ENCODE peak calls at places on chromosome 3, in four cellular contexts. F is 8988T; H is NCI-H345; D is activated CD4-positive, alpha-beta T cell treated with anti-CD3 and anti-CD28 coated beads, Interleukin-2, amount 10 ng/mL, durations not matched to agents 7 days and 5 days. T is an unnamed sample.

GRCh38 chr3:141405025-141405424 is 36.7 kb downstream of the ZBTB38 start:
- DNase-seq in F (no peak), H (no peak), D (no peak), T (no peak)

GRCh38 chr3:48273594-48274211 is 32.8 kb downstream of the ZNF589 start:
- DNase-seq in F (peak), H (peak), D (peak), T (peak)

GRCh38 chr3:7710284-7710683 is 791.3 kb upstream of the LMCD1 start:
- DNase-seq in F (no peak), H (no peak), D (no peak), T (no peak)

GRCh38 chr3:17154221-17154620 is 269.5 kb downstream of the PLCL2 start:
- DNase-seq in F (no peak), H (no peak), D (no peak), T (no peak)

GRCh38 chr3:197846491-197846890 is 55.4 kb downstream of the LRCH3 start:
- DNase-seq in F (no peak), H (no peak), D (no peak), T (no peak)

GRCh38 chr3:45659661-45660566 is 29.3 kb upstream of the SACM1L start:
- DNase-seq in F (peak), H (peak), D (peak), T (no peak)

GRCh38 chr3:114706591-114707224 is 412.9 kb downstream of the TIGIT start:
- DNase-seq in F (no peak), H (no peak), D (no peak), T (no peak)

GRCh38 chr3:12579919-12580318 is 23.0 kb downstream of the MKRN2 start:
- DNase-seq in F (no peak), H (no peak), D (no peak), T (no peak)

GRCh38 chr3:185711255-185711870 is 113.5 kb downstream of the IGF2BP2 start:
- DNase-seq in F (no peak), H (no peak), D (no peak), T (no peak)

GRCh38 chr3:126606021-126606420 is 47.3 kb upstream of the C3orf22 start:
- DNase-seq in F (no peak), H (no peak), D (no peak), T (no peak)

GRCh38 chr3:8606666-8607065 is 37.9 kb downstream of the SSUH2 start:
- DNase-seq in F (no peak), H (no peak), D (no peak), T (no peak)

GRCh38 chr3:176554791-176555330 is 642.4 kb downstream of the TBL1XR1 start:
- DNase-seq in F (no peak), H (peak), D (no peak), T (no peak)

GRCh38 chr3:44914936-44915335 is 40.5 kb downstream of the TGM4 start:
- DNase-seq in F (peak), H (no peak), D (no peak), T (no peak)

GRCh38 chr3:54047568-54047967 is 74.8 kb upstream of the CACNA2D3 start:
- DNase-seq in F (no peak), H (no peak), D (no peak), T (no peak)

GRCh38 chr3:121431717-121432517 is 113.9 kb downstream of the POLQ start:
- DNase-seq in F (no peak), H (peak), D (peak), T (peak)

GRCh38 chr3:45092132-45093031 is 53.8 kb downstream of the CDCP1 start:
- DNase-seq in F (peak), H (no peak), D (no peak), T (no peak)

GRCh38 chr3:64030741-64031140 is 7.4 kb upstream of the PSMD6 start:
- DNase-seq in F (peak), H (peak), D (peak), T (peak)

GRCh38 chr3:44509985-44510360 is 32.5 kb upstream of the ZNF445 start:
- DNase-seq in F (no peak), H (no peak), D (peak), T (peak)

GRCh38 chr3:141644931-141645330 is 93.2 kb upstream of the RNF7 start:
- DNase-seq in F (no peak), H (no peak), D (peak), T (peak)

GRCh38 chr3:4703054-4703480 is 209.9 kb downstream of the ITPR1 start:
- DNase-seq in F (no peak), H (no peak), D (no peak), T (no peak)

GRCh38 chr3:41920406-41920970 is 41.4 kb downstream of the ULK4 start:
- DNase-seq in F (no peak), H (no peak), D (no peak), T (no peak)

GRCh38 chr3:149480326-149481017 is 6.0 kb downstream of the TM4SF4 start:
- DNase-seq in F (peak), H (peak), D (peak), T (peak)

GRCh38 chr3:79651536-79652065 is 116.2 kb downstream of the ROBO1 start:
- DNase-seq in F (no peak), H (peak), D (no peak), T (no peak)

GRCh38 chr3:10263549-10264363 is 15.5 kb downstream of the TATDN2 start:
- DNase-seq in F (peak), H (no peak), D (peak), T (peak)

GRCh38 chr3:161042023-161042501 is 63.1 kb downstream of the B3GALNT1 start:
- DNase-seq in F (no peak), H (no peak), D (no peak), T (no peak)

GRCh38 chr3:197345381-197345780 is 47.0 kb upstream of the DLG1 start:
- DNase-seq in F (no peak), H (no peak), D (no peak), T (no peak)

GRCh38 chr3:162936706-162937105 is 1440.1 kb downstream of the OTOL1 start:
- DNase-seq in F (no peak), H (no peak), D (no peak), T (no peak)

GRCh38 chr3:71172951-71173350 is 410.6 kb downstream of the FOXP1 start:
- DNase-seq in F (no peak), H (no peak), D (no peak), T (no peak)

GRCh38 chr3:56123487-56123886 is 344.8 kb downstream of the ERC2 start:
- DNase-seq in F (no peak), H (no peak), D (no peak), T (no peak)

GRCh38 chr3:56365905-56366640 is 102.2 kb downstream of the ERC2 start:
- DNase-seq in F (no peak), H (no peak), D (no peak), T (no peak)

GRCh38 chr3:127629462-127630403 is 748 bp downstream of the PODXL2 start:
- DNase-seq in F (no peak), H (peak), D (peak), T (no peak)

GRCh38 chr3:150408232-150409124 is at the start of gene TSC22D2:
- DNase-seq in F (peak), H (peak), D (peak), T (peak)

T was measured in Jurkat, Clone E6-1.